ENCODE peak calls at places on chromosomes 6 and 20, in seven cellular contexts. X is EH; W is effector CD8-positive, alpha-beta T cell; D is ELR; E is activated CD8-positive, alpha-beta memory T cell treated with anti-CD3 and anti-CD28 coated beads for 24 hours; S is A172; Y is DMS79. Q is an unnamed sample.

GRCh38 chr20:21550587-21550986 is 36.7 kb upstream of the NKX2-2 start:
- DNase-seq in X (no peak), W (no peak), D (no peak), E (no peak), S (no peak), Y (no peak), Q (no peak)

GRCh38 chr20:40663304-40663703 is 25.7 kb downstream of the MAFB start:
- DNase-seq in X (no peak), W (no peak), D (no peak), E (no peak), S (no peak), Y (no peak), Q (no peak)

GRCh38 chr6:35544748-35545361 is 32.2 kb upstream of the TULP1 start:
- DNase-seq in X (no peak), W (no peak), D (peak), E (no peak), S (no peak), Y (peak), Q (no peak)

GRCh38 chr6:133632906-133633305 is 256.0 kb upstream of the TCF21 start:
- DNase-seq in X (no peak), W (no peak), D (no peak), E (no peak), S (no peak), Y (no peak), Q (no peak)

GRCh38 chr6:36423101-36423824 is 19.4 kb downstream of the PXT1 start:
- DNase-seq in X (peak), W (peak), D (peak), E (peak), S (peak), Y (peak), Q (peak)

GRCh38 chr6:170200458-170200891 is 90.4 kb downstream of the DLL1 start:
- DNase-seq in X (no peak), W (no peak), D (peak), E (peak), S (peak), Y (no peak), Q (no peak)

GRCh38 chr6:139027620-139028182 is 844 bp upstream of the ABRACL start:
- DNase-seq in X (peak), W (peak), D (peak), E (peak), S (peak), Y (peak), Q (no peak)

GRCh38 chr6:80527552-80528052 is 421.1 kb downstream of the BCKDHB start:
- DNase-seq in X (no peak), W (no peak), D (no peak), E (no peak), S (no peak), Y (peak), Q (no peak)

GRCh38 chr6:53956068-53956711 is 155.1 kb upstream of the MLIP start:
- DNase-seq in X (peak), W (no peak), D (peak), E (no peak), S (peak), Y (peak), Q (no peak)

GRCh38 chr6:21230536-21230935 is 363.0 kb upstream of the SOX4 start:
- DNase-seq in X (no peak), W (no peak), D (no peak), E (no peak), S (no peak), Y (no peak), Q (no peak)

GRCh38 chr20:36575066-36575743 is 1.8 kb downstream of the TGIF2 start:
- DNase-seq in X (peak), W (peak), D (peak), E (peak), S (peak), Y (peak), Q (peak)

GRCh38 chr6:137240168-137240567 is 21.0 kb upstream of the IFNGR1 start:
- DNase-seq in X (peak), W (no peak), D (peak), E (no peak), S (no peak), Y (no peak), Q (no peak)

GRCh38 chr6:95574811-95575210 is 2.5 kb upstream of the MANEA start:
- DNase-seq in X (peak), W (no peak), D (peak), E (no peak), S (no peak), Y (no peak), Q (no peak)

GRCh38 chr20:59958626-59959025 is 403 bp downstream of the CDH26 start:
- DNase-seq in X (no peak), W (no peak), D (no peak), E (no peak), S (no peak), Y (no peak), Q (no peak)

GRCh38 chr6:29107758-29108157 is at the start of gene OR2J3:
- DNase-seq in X (no peak), W (no peak), D (no peak), E (no peak), S (no peak), Y (no peak), Q (no peak)

GRCh38 chr6:132207991-132208390 is 193.3 kb downstream of the MOXD1 start:
- DNase-seq in X (no peak), W (no peak), D (no peak), E (no peak), S (no peak), Y (no peak), Q (no peak)

GRCh38 chr20:45470939-45471338 is 1.4 kb downstream of the WFDC2 start:
- DNase-seq in X (peak), W (no peak), D (peak), E (no peak), S (no peak), Y (no peak), Q (no peak)

GRCh38 chr6:74073429-74073828 is 377.4 kb downstream of the CD109 start:
- DNase-seq in X (peak), W (no peak), D (peak), E (no peak), S (peak), Y (no peak), Q (no peak)

GRCh38 chr20:62202083-62202395 is 18.0 kb downstream of the HRH3 start:
- DNase-seq in X (peak), W (no peak), D (peak), E (no peak), S (no peak), Y (peak), Q (no peak)

GRCh38 chr6:159151266-159151855 is 17.8 kb upstream of the FNDC1 start:
- DNase-seq in X (peak), W (no peak), D (peak), E (no peak), S (peak), Y (no peak), Q (no peak)

GRCh38 chr6:116328528-116328903 is 42.2 kb upstream of the DSE start:
- DNase-seq in X (peak), W (no peak), D (no peak), E (no peak), S (peak), Y (no peak), Q (no peak)

GRCh38 chr20:17762243-17762872 is 62.6 kb downstream of the BANF2 start:
- DNase-seq in X (no peak), W (no peak), D (no peak), E (no peak), S (no peak), Y (peak), Q (no peak)

GRCh38 chr20:51129201-51129671 is 106.3 kb upstream of the KCNG1 start:
- DNase-seq in X (no peak), W (no peak), D (no peak), E (no peak), S (no peak), Y (no peak), Q (no peak)

GRCh38 chr6:112087916-112088315 is 525 bp downstream of the FAM229B start:
- DNase-seq in X (no peak), W (no peak), D (peak), E (no peak), S (no peak), Y (no peak), Q (no peak)

GRCh38 chr6:87589693-87590416 is at the start of the genes ORC3 and RARS2:
- DNase-seq in X (peak), W (peak), D (peak), E (peak), S (peak), Y (peak), Q (peak)

GRCh38 chr20:38112943-38113294 is 52.2 kb downstream of the TGM2 start:
- DNase-seq in X (no peak), W (no peak), D (no peak), E (no peak), S (no peak), Y (no peak), Q (no peak)

GRCh38 chr6:57247603-57248002 is 25.5 kb upstream of the RAB23 start:
- DNase-seq in X (peak), W (no peak), D (peak), E (no peak), S (peak), Y (no peak), Q (no peak)

GRCh38 chr6:31197559-31198305 is 27.2 kb upstream of the POU5F1 start:
- DNase-seq in X (peak), W (peak), D (peak), E (peak), S (peak), Y (peak), Q (peak)

GRCh38 chr6:150813319-150813992 is 52.0 kb upstream of the MTHFD1L start:
- DNase-seq in X (peak), W (no peak), D (peak), E (peak), S (peak), Y (no peak), Q (peak)

GRCh38 chr20:58471161-58471834 is 43.9 kb downstream of the APCDD1L start:
- DNase-seq in X (no peak), W (no peak), D (no peak), E (no peak), S (no peak), Y (no peak), Q (no peak)

GRCh38 chr20:49586967-49587587 is 19.1 kb upstream of the PTGIS start:
- DNase-seq in X (peak), W (no peak), D (no peak), E (no peak), S (no peak), Y (no peak), Q (no peak)

GRCh38 chr6:83311231-83311630 is 118.1 kb downstream of the RWDD2A start:
- DNase-seq in X (peak), W (no peak), D (peak), E (no peak), S (peak), Y (no peak), Q (no peak)

GRCh38 chr6:42104095-42104806 is 38.2 kb downstream of the C6orf132 start:
- DNase-seq in X (peak), W (peak), D (no peak), E (peak), S (no peak), Y (no peak), Q (peak)

GRCh38 chr6:166722779-166723178 is 95.7 kb upstream of the RPS6KA2 start:
- DNase-seq in X (no peak), W (no peak), D (no peak), E (no peak), S (no peak), Y (no peak), Q (no peak)

GRCh38 chr6:87633851-87634250 is 43.9 kb downstream of the ORC3 start:
- DNase-seq in X (no peak), W (no peak), D (no peak), E (no peak), S (no peak), Y (no peak), Q (no peak)